ENCODE peak calls at places on chromosomes 11 and 22, in five cellular contexts. X is K562, S is HepG2, J is GM12878, B is H1. W is an unnamed sample.
A peak's percentile ranks its signal among the peaks of the same experiment; 100 is the strongest.

GRCh38 chr11:36375348-36376314 is 79.5 kb downstream of the PRR5L start:
- DNase-seq in X (no peak), S (no peak), J (no peak), B (peak; percentile 64), W (no peak)

GRCh38 chr11:134131628-134132244 is 62.9 kb downstream of the JAM3 start:
- DNase-seq in X (no peak), S (no peak), J (no peak), B (no peak), W (no peak)

GRCh38 chr22:30305519-30305905 is 16.2 kb upstream of the CASTOR1 start:
- DNase-seq in X (peak; percentile 47), S (no peak), J (peak; percentile 59), B (no peak), W (no peak)

GRCh38 chr11:68436985-68437926 is 23.3 kb upstream of the PPP6R3 start:
- DNase-seq in X (peak; percentile 70), S (no peak), J (no peak), B (no peak), W (peak; percentile 65)

GRCh38 chr11:68282861-68283230 is 11.1 kb upstream of the C11orf24 start:
- DNase-seq in X (no peak), S (no peak), J (no peak), B (no peak), W (no peak)

GRCh38 chr11:32006799-32007388 is 84.0 kb upstream of the RCN1 start:
- DNase-seq in X (peak; percentile 49), S (peak; percentile 13), J (peak; percentile 11), B (no peak), W (peak; percentile 46)

GRCh38 chr11:33553486-33553885 is 147.1 kb downstream of the C11orf91 start:
- DNase-seq in X (no peak), S (no peak), J (no peak), B (no peak), W (no peak)

GRCh38 chr11:64094463-64095223 is 58.9 kb downstream of the FLRT1 start:
- DNase-seq in X (peak; percentile 56), S (no peak), J (no peak), B (no peak), W (peak; percentile 94)

DNA sequence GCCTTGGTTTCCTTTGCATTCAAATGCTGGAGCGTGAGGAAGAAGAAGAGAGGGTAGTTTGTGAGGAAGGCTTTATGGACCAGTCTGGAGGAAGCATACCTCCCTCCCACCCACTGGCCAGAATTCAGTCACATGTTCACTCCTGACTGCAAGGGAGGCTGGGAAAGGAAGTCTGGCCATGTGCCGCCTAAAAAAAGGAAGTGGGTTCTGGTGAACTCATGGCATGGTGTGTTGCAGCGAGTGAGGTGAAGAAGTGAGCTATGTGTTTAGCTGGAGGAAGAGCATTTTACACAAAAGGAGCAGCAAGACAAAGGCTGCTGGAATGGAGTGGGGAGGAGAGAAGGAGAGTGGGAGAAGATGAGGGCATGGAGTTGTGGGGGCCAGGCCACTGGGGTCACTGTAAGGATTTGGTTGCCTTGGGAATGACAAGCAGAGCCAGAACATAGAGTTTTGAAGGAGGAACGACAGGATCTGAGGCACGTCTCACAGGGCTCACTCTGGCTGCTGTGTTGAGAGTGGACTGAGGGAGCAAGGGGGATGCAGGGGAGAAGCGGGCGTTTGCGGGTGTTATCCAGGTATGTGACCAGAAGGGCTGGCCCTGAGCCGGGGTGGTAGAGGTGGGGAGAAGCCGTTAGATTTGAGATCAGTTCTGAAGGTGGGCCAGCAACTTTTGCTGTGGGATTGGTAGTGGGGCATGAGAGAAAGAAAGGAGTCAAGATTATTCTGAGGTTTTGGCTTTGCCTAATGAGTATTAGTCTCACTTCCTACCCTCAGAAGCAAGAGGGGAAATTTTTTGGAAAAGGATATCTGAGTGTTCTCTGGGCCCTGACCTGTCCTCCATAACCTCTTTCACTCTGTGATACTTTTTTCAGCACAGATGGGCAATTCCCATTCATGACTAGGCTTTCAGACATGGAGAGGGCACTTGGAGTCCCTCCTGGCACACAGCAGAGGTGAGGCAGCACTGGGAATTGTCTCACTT is 26.4 kb downstream of the BMAL1 start:
- DNase-seq in X (no peak), S (no peak), J (no peak), B (no peak), W (no peak)
- TF ChIP-seq HDAC2 in X (no peak), S (no peak), J (no peak), B (no peak), W (no peak)

DNA sequence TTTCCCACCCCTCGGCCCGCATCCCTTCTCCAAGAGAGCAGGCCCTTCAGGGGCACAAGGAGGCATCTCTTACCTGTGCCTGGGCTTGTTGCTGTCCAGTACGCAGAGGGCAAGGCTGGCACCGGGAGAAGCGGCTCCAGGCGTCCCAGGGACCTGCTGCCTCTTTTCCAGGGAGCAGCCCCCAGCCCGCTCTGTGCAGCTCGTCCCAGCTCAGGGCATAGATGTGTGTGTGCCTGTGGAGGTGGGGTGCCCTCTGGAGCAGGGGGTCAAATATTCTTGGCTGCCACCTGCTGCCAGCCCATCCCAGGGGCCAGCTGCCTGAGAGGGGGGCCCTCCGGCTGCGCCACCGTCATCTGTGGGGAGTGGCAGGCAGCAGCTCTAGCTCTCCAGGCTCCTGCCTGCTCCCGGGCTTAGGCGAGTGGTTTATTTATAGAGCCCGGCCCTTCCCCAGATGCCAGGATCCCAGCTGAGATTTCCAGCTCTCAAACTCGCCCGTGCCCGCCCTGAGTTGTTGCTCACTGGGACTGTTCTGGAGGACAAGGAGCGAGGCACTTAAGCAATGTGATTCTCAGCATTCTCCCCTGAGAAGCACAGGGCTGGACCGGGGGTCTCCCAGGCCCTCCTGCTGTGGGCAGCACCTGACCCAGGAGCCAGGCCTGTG is 87.5 kb downstream of the RTL6 start:
- DNase-seq in X (no peak), S (no peak), J (no peak), B (no peak), W (no peak)
- TF ChIP-seq HDAC2 in X (no peak), S (no peak), J (no peak), B (no peak), W (no peak)

DNA sequence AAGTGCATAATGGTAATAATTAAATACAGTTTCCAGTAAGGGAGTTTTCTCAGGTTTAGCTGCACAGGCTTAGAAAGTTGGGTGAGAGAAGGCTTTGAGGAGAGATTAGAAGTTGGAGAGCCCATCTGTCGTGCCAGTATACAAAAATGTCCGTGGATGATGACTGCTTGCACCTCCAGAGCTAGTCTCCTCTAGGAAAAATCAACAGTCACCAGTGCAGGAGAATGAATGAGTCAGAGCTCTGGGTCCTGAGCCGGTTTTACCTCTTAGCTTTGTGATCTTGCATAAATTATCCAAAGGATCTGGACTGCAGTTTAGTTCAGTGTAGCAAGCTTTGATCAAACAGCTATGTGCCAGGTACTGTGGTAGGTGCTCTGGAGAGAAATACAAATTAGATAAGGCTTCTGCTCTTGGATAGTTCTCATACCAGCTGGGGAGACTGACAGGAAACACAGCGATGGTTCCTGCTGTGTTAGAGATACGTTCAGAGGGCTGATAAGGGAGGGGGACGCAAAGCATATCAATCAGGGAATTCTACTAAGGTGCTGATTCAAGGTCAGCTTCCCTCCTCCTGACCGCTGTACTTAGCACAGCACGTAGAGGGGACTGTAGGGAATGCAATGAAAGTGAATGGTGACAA is 125.9 kb downstream of the TEAD1 start:
- DNase-seq in X (peak; percentile 65), S (peak; percentile 86), J (no peak), B (no peak), W (peak; percentile 80)
- TF ChIP-seq HDAC2 in X (no peak), S (no peak), J (no peak), B (no peak), W (no peak)

GRCh38 chr11:65502274-65502851 is 3.5 kb downstream of the MALAT1 start:
- DNase-seq in X (peak; percentile 60), S (no peak), J (no peak), B (no peak), W (peak; percentile 63)

GRCh38 chr11:65500262-65501004 is 1.6 kb downstream of the MALAT1 start:
- DNase-seq in X (peak; percentile 71), S (no peak), J (no peak), B (no peak), W (no peak)

GRCh38 chr11:65501005-65501529 is 2.2 kb downstream of the MALAT1 start:
- DNase-seq in X (no peak), S (no peak), J (no peak), B (no peak), W (no peak)

GRCh38 chr11:65502852-65503603 is 4.2 kb downstream of the MALAT1 start:
- DNase-seq in X (peak; percentile 73), S (no peak), J (no peak), B (no peak), W (no peak)

DNA sequence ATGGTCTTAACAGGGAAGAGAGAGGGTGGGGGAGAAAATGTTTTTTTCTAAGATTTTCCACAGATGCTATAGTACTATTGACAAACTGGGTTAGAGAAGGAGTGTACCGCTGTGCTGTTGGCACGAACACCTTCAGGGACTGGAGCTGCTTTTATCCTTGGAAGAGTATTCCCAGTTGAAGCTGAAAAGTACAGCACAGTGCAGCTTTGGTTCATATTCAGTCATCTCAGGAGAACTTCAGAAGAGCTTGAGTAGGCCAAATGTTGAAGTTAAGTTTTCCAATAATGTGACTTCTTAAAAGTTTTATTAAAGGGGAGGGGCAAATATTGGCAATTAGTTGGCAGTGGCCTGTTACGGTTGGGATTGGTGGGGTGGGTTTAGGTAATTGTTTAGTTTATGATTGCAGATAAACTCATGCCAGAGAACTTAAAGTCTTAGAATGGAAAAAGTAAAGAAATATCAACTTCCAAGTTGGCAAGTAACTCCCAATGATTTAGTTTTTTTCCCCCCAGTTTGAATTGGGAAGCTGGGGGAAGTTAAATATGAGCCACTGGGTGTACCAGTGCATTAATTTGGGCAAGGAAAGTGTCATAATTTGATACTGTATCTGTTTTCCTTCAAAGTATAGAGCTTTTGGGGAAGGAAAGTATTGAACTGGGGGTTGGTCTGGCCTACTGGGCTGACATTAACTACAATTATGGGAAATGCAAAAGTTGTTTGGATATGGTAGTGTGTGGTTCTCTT is 2.9 kb downstream of the MALAT1 start:
- DNase-seq in X (peak; percentile 64), S (no peak), J (no peak), B (no peak), W (peak; percentile 67)
- TF ChIP-seq HDAC2 in X (no peak), S (no peak), J (no peak), B (no peak), W (no peak)

GRCh38 chr11:72812604-72812967 is 1.6 kb upstream of the ATG16L2 start:
- DNase-seq in X (no peak), S (no peak), J (no peak), B (no peak), W (no peak)
- TF ChIP-seq HDAC2 in X (no peak), S (no peak), J (no peak), B (no peak), W (no peak)

W was measured in A549.